ENCODE peak calls at places on chromosomes 13 and 19, in seven cellular contexts. A, Y, D, M, F, O and P are unnamed samples. For H3K9me3, the result is how much of the 10 kb centered on the place peaks cover.

GRCh38 chr13:107299717-107300116 is 731.8 kb upstream of the ARGLU1 start:
- DNase-seq in Y (no peak), M (peak), O (no peak), A (no peak), F (no peak), D (no peak), P (no peak)

GRCh38 chr13:99894105-99894504 is 77.5 kb downstream of the ZIC5 start:
- DNase-seq in O (no peak), D (no peak), F (no peak), A (no peak), Y (no peak), M (no peak), P (no peak)

GRCh38 chr19:11200015-11200574 is 2.8 kb upstream of the KANK2 start:
- DNase-seq in D (no peak), M (no peak), O (no peak), Y (no peak), A (no peak), F (no peak), P (no peak)

GRCh38 chr13:114249062-114249461 is 14.4 kb downstream of the CDC16 start:
- DNase-seq in D (no peak), M (no peak), O (no peak), F (no peak), A (no peak), Y (no peak), P (no peak)

GRCh38 chr13:45456196-45456972 is 8.4 kb upstream of the COG3 start:
- DNase-seq in D (no peak), M (peak), Y (no peak), A (no peak), O (no peak), F (no peak), P (no peak)

GRCh38 chr19:2032296-2032941 is 16.9 kb upstream of the BTBD2 start:
- DNase-seq in O (peak), A (peak), M (peak), D (peak), F (peak), Y (peak), P (peak)

GRCh38 chr13:39777527-39778061 is 122.1 kb downstream of the COG6 start:
- DNase-seq in Y (peak), D (no peak), O (no peak), M (peak), F (no peak), A (no peak), P (no peak)

GRCh38 chr19:7746903-7747884 is at the start of gene CD209:
- DNase-seq in D (no peak), F (no peak), Y (no peak), O (peak), A (no peak), M (no peak), P (no peak)

GRCh38 chr19:18091217-18091608 is 4.5 kb upstream of the IL12RB1 start:
- DNase-seq in O (peak), D (no peak), F (peak), M (no peak), Y (no peak), A (peak), P (peak)

GRCh38 chr19:35720648-35721047 is 2.8 kb downstream of the KMT2B start:
- DNase-seq in A (peak), F (no peak), D (no peak), M (no peak), Y (no peak), O (no peak), P (no peak)
- H3K9me3 ChIP-seq in A (under half), F (under half), D (under half), M (under half), Y (under half), O (under half), P (under half)

GRCh38 chr19:43880483-43880882 is 53.4 kb downstream of the ZNF283 start:
- DNase-seq in F (no peak), Y (no peak), D (no peak), M (no peak), O (no peak), A (no peak), P (no peak)
- H3K9me3 ChIP-seq in F (half or more), Y (under half), D (half or more), M (under half), O (under half), A (under half), P (under half)

DNA sequence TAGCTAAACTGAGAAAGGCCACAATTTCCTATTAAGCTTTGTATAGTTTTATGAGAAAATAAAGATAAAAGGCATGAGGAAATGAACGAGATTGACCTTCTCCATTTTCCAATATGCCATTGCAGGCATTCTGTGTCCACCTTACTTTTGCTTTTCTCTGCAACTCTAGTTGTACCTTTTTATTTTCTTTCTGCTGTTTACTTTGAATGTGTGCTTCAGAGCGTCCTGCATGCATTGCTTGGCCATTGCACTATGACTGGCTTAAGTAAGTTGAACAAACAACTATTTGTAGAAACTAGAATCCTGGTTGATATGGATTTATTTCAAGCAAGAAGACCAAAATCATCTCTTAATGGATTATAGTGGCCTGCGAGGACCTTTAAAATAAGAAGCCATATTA is 510.3 kb downstream of the GPC6 start:
- DNase-seq in D (no peak), F (no peak), M (no peak), O (no peak), Y (no peak), A (no peak), P (no peak)
- H3K9me3 ChIP-seq in D (under half), F (under half), M (under half), O (under half), Y (under half), A (under half), P (under half)

GRCh38 chr19:15841875-15842569 is 26.6 kb upstream of the OR10H1 start:
- DNase-seq in D (no peak), M (no peak), O (no peak), F (no peak), A (no peak), Y (no peak), P (no peak)

GRCh38 chr19:15846923-15847322 is 31.5 kb upstream of the OR10H1 start:
- DNase-seq in D (no peak), A (no peak), Y (no peak), F (no peak), M (no peak), O (no peak), P (no peak)

GRCh38 chr19:15840833-15841232 is 25.4 kb upstream of the OR10H1 start:
- DNase-seq in O (no peak), F (no peak), M (no peak), Y (no peak), A (no peak), D (no peak), P (no peak)

DNA sequence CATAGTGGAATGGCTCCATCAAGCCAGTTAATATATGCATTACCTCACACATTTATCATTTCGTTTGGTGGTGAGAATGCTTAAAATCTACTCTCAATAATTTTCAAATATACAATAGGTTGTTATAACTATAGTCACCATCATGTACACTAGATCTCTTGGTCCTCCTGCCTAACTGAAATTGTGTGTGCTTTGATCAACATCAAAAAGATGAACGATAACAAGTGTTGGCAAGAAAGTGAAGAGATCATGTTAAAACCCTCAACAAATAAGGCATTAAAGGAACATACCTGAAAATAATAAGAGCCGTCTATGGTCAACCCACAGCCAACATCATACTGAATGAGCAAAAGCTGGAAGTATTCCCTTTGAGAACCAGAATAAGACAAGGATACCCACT is 27.7 kb upstream of the OR10H1 start:
- DNase-seq in O (no peak), A (no peak), Y (no peak), D (no peak), F (no peak), M (no peak), P (no peak)
- H3K9me3 ChIP-seq in O (under half), A (under half), Y (under half), D (under half), F (under half), M (under half), P (under half)

GRCh38 chr19:31591258-31591657 is 242.0 kb upstream of the TSHZ3 start:
- DNase-seq in F (no peak), O (no peak), M (no peak), Y (no peak), A (no peak), D (peak), P (no peak)
- H3K9me3 ChIP-seq in F (under half), O (under half), M (under half), Y (under half), A (under half), D (under half), P (under half)

GRCh38 chr19:58166268-58166667 is 15.7 kb upstream of the ZNF329 start:
- DNase-seq in M (no peak), O (no peak), Y (no peak), A (no peak), F (no peak), D (no peak), P (no peak)
- H3K9me3 ChIP-seq in M (under half), O (half or more), Y (under half), A (under half), F (half or more), D (under half), P (under half)

GRCh38 chr19:36833430-36833829 is 4.8 kb downstream of the ZNF790 start:
- DNase-seq in A (no peak), O (no peak), D (no peak), M (no peak), Y (no peak), F (no peak), P (no peak)
- H3K9me3 ChIP-seq in A (under half), O (under half), D (half or more), M (under half), Y (under half), F (half or more), P (under half)

GRCh38 chr19:58279042-58279924 is 528 bp downstream of the ZNF8 start:
- DNase-seq in F (peak), A (peak), O (peak), Y (peak), D (no peak), M (peak), P (peak)
- H3K9me3 ChIP-seq in F (under half), A (under half), O (under half), Y (under half), D (under half), M (under half), P (under half)

DNA sequence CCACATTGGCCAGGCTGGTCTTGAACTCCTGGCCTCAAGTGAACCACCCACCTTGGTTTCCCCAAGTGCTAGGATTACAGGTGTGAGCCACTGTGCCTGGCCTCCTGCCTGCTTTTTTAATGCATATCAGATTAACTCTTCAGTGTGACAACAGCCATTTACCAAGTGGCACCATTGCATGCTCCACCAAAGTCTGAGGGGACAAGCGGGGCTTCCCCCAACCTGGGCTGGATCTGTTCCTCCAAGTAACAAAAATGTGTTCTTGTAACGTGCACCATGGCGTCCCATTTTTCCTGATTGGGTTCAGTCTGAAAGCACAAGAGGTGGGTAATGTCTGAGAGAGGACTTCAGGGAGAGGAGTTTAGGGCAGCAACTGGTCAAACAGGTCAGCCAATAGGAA is 77.8 kb downstream of the TEX29 start:
- DNase-seq in O (no peak), F (no peak), D (peak), M (no peak), A (no peak), Y (no peak), P (no peak)
- H3K9me3 ChIP-seq in O (under half), F (under half), D (under half), M (under half), A (under half), Y (under half), P (under half)